ENCODE peak calls at places on chromosomes 16 and 17, in eight cellular contexts. L, F, C, O, Z, E, I and M are unnamed samples.

GRCh38 chr16:57667526-57668258 is 414 bp upstream of the ADGRG3 start:
- DNase-seq in C (no peak), I (peak; percentile 75), F (no peak), L (peak; percentile 34), O (no peak), E (no peak), Z (peak; percentile 63), M (no peak)

GRCh38 chr17:66944365-66945203 is 19.9 kb upstream of the CACNG4 start:
- DNase-seq in L (no peak), E (no peak), I (no peak), C (no peak), F (no peak), O (no peak), Z (peak; percentile 50), M (no peak)

GRCh38 chr17:66826856-66827255 is 8.1 kb upstream of the CACNG5 start:
- DNase-seq in E (no peak), L (no peak), C (no peak), Z (no peak), O (no peak), F (no peak), I (no peak), M (no peak)

GRCh38 chr17:67180275-67180674 is 64.7 kb downstream of the HELZ start:
- DNase-seq in O (no peak), L (no peak), C (no peak), E (no peak), F (no peak), I (no peak), Z (no peak), M (no peak)

GRCh38 chr16:30786115-30786935 is 680 bp downstream of the ZNF629 start:
- DNase-seq in F (peak; percentile 50), L (no peak), Z (peak; percentile 72), E (peak; percentile 46), O (no peak), I (no peak), C (peak; percentile 52), M (peak; percentile 32)

GRCh38 chr16:71723537-71724319 is 773 bp downstream of the PHLPP2 start:
- DNase-seq in F (peak; percentile 78), O (no peak), C (peak; percentile 72), L (peak; percentile 76), I (peak; percentile 84), E (peak; percentile 85), Z (peak; percentile 85), M (no peak)

GRCh38 chr16:11175850-11176341 is 80.1 kb downstream of the SOCS1 start:
- DNase-seq in L (no peak), E (no peak), O (no peak), Z (no peak), F (no peak), C (no peak), I (no peak), M (no peak)

GRCh38 chr17:46090871-46091270 is 91.8 kb downstream of the STH start:
- DNase-seq in Z (no peak), I (no peak), L (no peak), F (no peak), E (no peak), C (no peak), O (no peak), M (no peak)

GRCh38 chr17:19249681-19250080 is 12.5 kb downstream of the EPN2 start:
- DNase-seq in L (no peak), O (no peak), Z (no peak), I (no peak), C (peak; percentile 55), E (no peak), F (no peak), M (no peak)

GRCh38 chr17:47810200-47810821 is 11.3 kb downstream of the OSBPL7 start:
- DNase-seq in I (peak; percentile 60), F (peak; percentile 93), O (peak; percentile 52), C (no peak), E (peak; percentile 88), L (no peak), Z (peak; percentile 56), M (peak; percentile 97)

GRCh38 chr16:51651061-51651466 is 500.0 kb upstream of the SALL1 start:
- DNase-seq in C (peak; percentile 11), Z (peak; percentile 30), E (no peak), O (no peak), F (no peak), L (no peak), I (no peak), M (no peak)

GRCh38 chr17:72613411-72614292 is 478.8 kb downstream of the SLC39A11 start:
- DNase-seq in I (no peak), Z (no peak), E (no peak), L (no peak), F (no peak), O (no peak), C (no peak), M (peak; percentile 84)
- H3K27ac ChIP-seq in I (no peak overlapping the region), Z (no peak overlapping the region), E (peak overlapping the region; percentile 76), L (no peak overlapping the region), F (peak overlapping the region; percentile 86), O (peak overlapping the region; percentile 72), C (no peak overlapping the region), M (peak overlapping the region; percentile 82)

DNA sequence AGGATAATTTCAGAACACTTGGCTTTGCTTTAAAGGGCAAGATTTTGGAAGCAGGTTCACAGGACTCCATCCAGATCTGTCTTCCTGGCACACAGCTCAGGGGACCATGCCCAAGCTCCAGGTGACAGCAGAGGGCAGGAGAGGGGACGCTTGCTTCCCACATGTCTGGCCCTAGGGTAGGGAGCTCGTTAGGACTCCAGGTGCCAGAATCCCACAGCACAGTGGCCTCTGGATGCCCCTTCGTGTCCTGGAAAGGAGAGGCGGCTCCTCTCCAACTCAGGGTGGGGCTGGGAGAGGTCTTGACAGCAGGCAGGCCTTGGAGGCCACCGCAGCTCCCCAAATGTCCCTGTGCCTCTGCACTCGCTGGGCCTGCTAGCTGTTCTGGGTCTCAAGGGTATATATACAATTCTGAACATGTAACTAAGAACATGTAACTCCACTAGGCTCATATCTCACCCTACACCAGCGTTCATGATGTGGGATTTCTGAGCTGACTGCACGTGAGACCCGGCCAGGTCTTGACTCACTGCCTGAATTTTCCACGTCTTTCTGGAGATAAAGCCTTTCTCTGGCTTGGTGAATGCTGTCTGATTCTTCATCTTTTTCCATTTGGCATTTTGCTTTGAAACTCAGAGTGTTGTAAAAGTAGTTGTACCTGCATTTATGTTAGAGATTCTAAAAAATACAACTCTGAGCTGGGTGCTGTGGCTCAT is 52.8 kb downstream of the MARCHF10 start:
- DNase-seq in E (no peak), O (no peak), C (no peak), F (no peak), L (no peak), I (no peak), Z (no peak), M (no peak)
- TF ChIP-seq CTCF in E (no peak), O (no peak), C (no peak), F (no peak), L (no peak), I (no peak), Z (peak; percentile 15), M (no peak)

GRCh38 chr17:3919123-3919624 is 2.9 kb upstream of the P2RX1 start:
- DNase-seq in F (peak; percentile 29), I (peak; percentile 81), C (no peak), L (no peak), Z (no peak), O (no peak), E (no peak), M (no peak)
- H3K4me1 ChIP-seq in F (peaks cover 18% of the 10 kb centered on the region), I (peaks cover 23% of the 10 kb centered on the region), C (peaks cover 12% of the 10 kb centered on the region), L (peaks cover 30% of the 10 kb centered on the region), Z (no peaks in the 10 kb centered on the region), O (no peaks in the 10 kb centered on the region), E (peaks cover 27% of the 10 kb centered on the region), M (no peaks in the 10 kb centered on the region)

DNA sequence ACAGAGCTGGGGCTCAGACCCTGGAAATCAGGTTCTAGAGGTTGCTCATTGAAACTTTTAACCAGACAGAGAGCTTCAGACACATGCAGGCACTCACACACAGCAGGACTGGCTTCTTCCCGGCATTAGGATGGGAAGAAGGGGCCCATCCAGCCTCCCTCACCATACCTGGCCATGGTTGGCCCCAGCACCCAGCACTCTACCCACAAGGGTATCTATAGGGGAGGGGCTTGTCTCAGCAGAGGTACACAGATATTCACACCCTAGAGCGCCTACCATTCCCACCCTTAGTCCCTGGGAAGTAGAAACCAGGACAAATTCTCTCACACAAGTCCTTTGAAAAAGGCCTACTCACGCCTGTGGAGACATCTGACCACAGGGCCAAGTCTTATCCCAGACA is 20.5 kb upstream of the CCL2 start:
- DNase-seq in C (no peak), Z (no peak), E (no peak), I (no peak), O (no peak), L (no peak), F (no peak), M (no peak)
- H3K27ac ChIP-seq in C (peak overlapping the region; percentile 26), Z (no peak overlapping the region), E (peak overlapping the region; percentile 49), I (peak overlapping the region; percentile 40), O (peak overlapping the region; percentile 75), L (peak overlapping the region; percentile 86), F (peak overlapping the region; percentile 20), M (no peak overlapping the region)

DNA sequence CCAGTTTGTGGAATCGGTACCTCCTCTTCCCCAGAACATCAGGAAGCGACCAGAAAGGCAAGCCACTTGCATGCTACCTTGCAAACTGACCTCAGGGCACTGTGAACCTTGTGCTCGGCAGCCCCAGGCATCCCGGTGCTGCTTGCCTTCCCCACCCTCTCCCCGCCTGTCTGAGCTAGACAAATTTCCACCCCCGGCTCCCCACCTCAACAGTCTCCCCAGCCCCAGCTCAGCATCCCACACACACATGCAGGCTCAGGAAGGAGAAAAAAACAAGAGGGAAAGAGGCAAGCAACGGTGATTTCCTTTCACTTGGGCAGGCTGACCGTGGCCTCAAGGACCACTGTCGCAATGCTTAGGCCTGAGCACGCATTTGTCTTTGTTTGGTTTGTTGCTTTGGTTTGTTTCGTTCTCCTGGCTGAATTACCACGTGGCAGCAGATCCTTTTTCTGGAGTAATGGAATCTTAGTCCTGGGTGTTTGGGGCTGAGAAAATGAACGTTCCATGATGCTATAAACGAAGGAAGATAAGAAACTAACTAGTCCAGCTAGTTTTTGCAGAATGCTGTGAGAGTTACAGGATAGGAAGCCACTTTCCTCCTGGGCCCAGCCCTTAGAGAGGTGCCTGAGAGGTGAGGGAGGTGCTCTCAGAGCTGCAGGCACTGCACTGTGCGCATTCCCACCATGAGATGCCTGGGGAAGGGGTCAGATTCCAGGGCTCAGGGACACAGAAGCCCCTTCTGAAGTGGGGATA is 27.9 kb downstream of the SDK2 start:
- DNase-seq in I (no peak), C (no peak), E (no peak), Z (peak; percentile 30), F (no peak), O (no peak), L (no peak), M (no peak)
- TF ChIP-seq CTCF in I (no peak), C (no peak), E (no peak), Z (no peak), F (no peak), O (no peak), L (no peak), M (no peak)

DNA sequence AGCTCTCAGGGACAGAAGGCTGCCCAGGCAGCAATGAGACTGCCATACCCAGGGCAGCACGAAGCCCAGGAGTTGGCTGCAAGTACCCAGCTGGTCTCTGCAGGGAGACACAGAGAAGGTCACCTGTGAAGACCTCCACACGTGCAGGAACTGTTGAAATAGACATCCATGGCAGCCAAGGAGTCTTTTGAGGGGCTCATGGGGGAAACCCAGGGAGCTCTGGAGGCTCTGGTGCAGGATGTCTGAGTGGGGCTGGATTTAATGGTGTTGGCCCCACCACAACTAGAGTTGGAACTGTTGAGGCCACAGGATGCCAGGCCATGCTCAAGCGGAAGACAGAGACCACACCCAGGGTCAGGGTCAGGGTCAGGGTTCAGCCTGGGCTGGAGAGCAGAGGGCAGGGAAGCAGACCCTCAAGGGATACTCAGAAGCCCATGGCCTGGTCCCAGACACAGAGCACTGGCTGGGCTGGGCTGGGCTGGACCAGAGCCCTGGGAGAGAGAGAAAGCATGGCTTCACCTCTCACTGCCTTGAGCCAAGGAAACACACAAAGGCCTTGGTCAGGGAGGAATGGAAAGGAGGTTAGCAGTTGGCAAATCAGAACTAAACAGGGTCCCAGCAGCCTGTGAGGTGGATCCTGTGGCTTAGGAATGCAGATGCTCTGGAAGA is 21.4 kb downstream of the PITPNM3 start:
- DNase-seq in I (peak; percentile 52), L (no peak), O (no peak), C (no peak), E (no peak), F (no peak), Z (no peak), M (no peak)
- H3K4me1 ChIP-seq in I (no peaks in the 10 kb centered on the region), L (peaks cover 8% of the 10 kb centered on the region), O (no peaks in the 10 kb centered on the region), C (peaks cover 1% of the 10 kb centered on the region), E (no peaks in the 10 kb centered on the region), F (no peaks in the 10 kb centered on the region), Z (peaks cover 9% of the 10 kb centered on the region), M (no peaks in the 10 kb centered on the region)